ENCODE peak calls at places on chromosomes 2 and 18, in ten cellular contexts. N is NCI-H69; Q is Daoy; I is Kasumi-1; M is stimulated activated CD4-positive, alpha-beta T cell treated with anti-CD3 and anti-CD28 coated beads, Interleukin-1b, Interleukin-23, amount 100 ng/mL, for 48 hours; T is activated naive CD4-positive, alpha-beta T cell treated with anti-CD3 and anti-CD28 coated beads, Interleukin-2, amount 10 ng/mL, durations not matched to agents 7 days and 5 days; W is substantia nigra; P is tibial artery; L is fibroblast of lung; C is GM04504. D is an unnamed sample.
A peak's percentile ranks its signal among the peaks of the same experiment; 100 is the strongest.

GRCh38 chr2:188367164-188367563 is 75.5 kb downstream of the GULP1 start:
- DNase-seq in N (peak; percentile 94), Q (no peak), I (no peak), M (no peak), T (no peak), W (no peak), P (no peak), L (no peak), C (no peak), D (peak; percentile 56)

GRCh38 chr2:53422979-53423378 is 344.6 kb upstream of the CHAC2 start:
- DNase-seq in N (peak; percentile 100), Q (no peak), I (peak; percentile 67), M (peak; percentile 4), T (peak; percentile 27), W (peak; percentile 46), P (no peak), L (peak; percentile 78), C (peak; percentile 22), D (peak; percentile 52)

GRCh38 chr2:237473474-237474453 is 13.3 kb upstream of the MLPH start:
- DNase-seq in N (no peak), Q (peak; percentile 97), I (peak; percentile 7), M (no peak), T (no peak), W (no peak), P (no peak), L (peak; percentile 73), C (no peak), D (no peak)

GRCh38 chr2:226671177-226671676 is 128.4 kb downstream of the IRS1 start:
- DNase-seq in N (no peak), Q (no peak), I (no peak), M (no peak), T (no peak), W (no peak), P (no peak), L (no peak), C (no peak), D (no peak)

GRCh38 chr2:75464348-75464946 is 96.3 kb downstream of the EVA1A start:
- DNase-seq in N (peak; percentile 40), Q (peak; percentile 22), I (peak; percentile 28), M (no peak), T (no peak), W (no peak), P (no peak), L (peak; percentile 53), C (no peak), D (peak; percentile 18)

GRCh38 chr18:67513285-67513684 is 3.2 kb downstream of the DSEL start:
- DNase-seq in N (peak; percentile 25), Q (no peak), I (peak; percentile 1), M (no peak), T (no peak), W (no peak), P (no peak), L (peak; percentile 7), C (no peak), D (no peak)

GRCh38 chr2:230208576-230208975 is 11.2 kb downstream of the SP110 start:
- DNase-seq in N (no peak), Q (no peak), I (no peak), M (no peak), T (no peak), W (no peak), P (no peak), L (no peak), C (no peak), D (no peak)

GRCh38 chr2:191811807-191812602 is 34.9 kb downstream of the CAVIN2 start:
- DNase-seq in N (peak; percentile 55), Q (peak; percentile 54), I (peak; percentile 94), M (peak; percentile 18), T (peak; percentile 42), W (peak; percentile 18), P (peak; percentile 53), L (peak; percentile 83), C (peak; percentile 39), D (peak; percentile 59)

GRCh38 chr2:145186303-145186702 is 666.4 kb upstream of the ZEB2 start:
- DNase-seq in N (no peak), Q (no peak), I (no peak), M (no peak), T (no peak), W (no peak), P (no peak), L (no peak), C (no peak), D (no peak)

GRCh38 chr2:18266188-18266587 is 294.3 kb downstream of the RDH14 start:
- DNase-seq in N (no peak), Q (no peak), I (no peak), M (no peak), T (no peak), W (no peak), P (no peak), L (no peak), C (no peak), D (no peak)

D was measured in body of pancreas.